ENCODE peak calls at places on chromosomes 2 and 18, in seven cellular contexts. W is NCI-H1694 treated with DMSO at 0.1 percent for 48 hours; J is coronary artery; B is stimulated activated CD4-positive, alpha-beta T cell treated with anti-CD3 and anti-CD28 coated beads, Interleukin-1b, Interleukin-23, amount 100 ng/mL, for 48 hours; Z is iPS-NIHi11; E is activated CD8-positive, alpha-beta memory T cell treated with anti-CD3 and anti-CD28 coated beads, Interleukin-2, amount 10 ng/mL, durations not matched to agents 7 days and 5 days; L is NCI-H524 treated with DMSO at 0.1 percent for 48 hours. O is an unnamed sample.

GRCh38 chr2:99660616-99661416 is 171.0 kb upstream of the REV1 start:
- DNase-seq in E (no peak), Z (peak), B (no peak), J (no peak), L (no peak), W (no peak), O (no peak)

GRCh38 chr18:61850756-61851155 is 42.1 kb downstream of the RNF152 start:
- DNase-seq in B (no peak), J (no peak), Z (no peak), L (no peak), W (no peak), E (no peak), O (no peak)

GRCh38 chr2:40625849-40626248 is 174.0 kb upstream of the SLC8A1 start:
- DNase-seq in B (no peak), E (no peak), Z (no peak), J (no peak), W (no peak), L (no peak), O (no peak)

GRCh38 chr2:29236074-29236473 is 120.9 kb downstream of the CLIP4 start:
- DNase-seq in W (no peak), J (no peak), E (no peak), B (no peak), Z (no peak), L (no peak), O (no peak)

GRCh38 chr2:1677833-1678165 is 66.5 kb downstream of the PXDN start:
- DNase-seq in J (no peak), E (no peak), B (no peak), W (no peak), L (no peak), Z (no peak), O (no peak)

GRCh38 chr18:45974088-45974536 is 7.0 kb upstream of the EPG5 start:
- DNase-seq in E (peak), B (peak), W (peak), Z (peak), J (no peak), L (peak), O (peak)

GRCh38 chr2:165675551-165675968 is 118.5 kb downstream of the GALNT3 start:
- DNase-seq in J (no peak), E (no peak), L (no peak), Z (no peak), B (no peak), W (no peak), O (no peak)

GRCh38 chr2:3078684-3079083 is 298.9 kb downstream of the EIPR1 start:
- DNase-seq in Z (no peak), L (no peak), W (no peak), J (no peak), B (no peak), E (no peak), O (no peak)

O was measured in activated T-cell treated with anti-CD3 and anti-CD28 coated beads, Interleukin-2, amount 50 U/mL, for 72 hours.